ENCODE peak calls at places on chromosome 2, in eight cellular contexts. R is HL-60; M is GM13976; Q is cardiac fibroblast; N is CD4-positive, alpha-beta T cell; A is fibroblast of pulmonary artery; Y is A673; O is epithelial cell of esophagus. T is an unnamed sample.

GRCh38 chr2:182866461-182867369 is at the start of gene FRZB:
- DNase-seq in R (no peak), M (peak; percentile 43), Q (peak; percentile 74), N (no peak), A (peak; percentile 69), Y (peak; percentile 69), O (peak; percentile 34), T (no peak)

GRCh38 chr2:50840346-50841124 is 191.4 kb downstream of the NRXN1 start:
- DNase-seq in R (no peak), M (no peak), Q (no peak), N (no peak), A (no peak), Y (no peak), O (peak; percentile 13), T (no peak)

GRCh38 chr2:26786207-26787023 is 559 bp downstream of the CENPA start:
- DNase-seq in R (no peak), M (peak; percentile 52), Q (no peak), N (no peak), A (no peak), Y (peak; percentile 29), O (no peak), T (peak; percentile 21)

GRCh38 chr2:236286866-236287545 is 22.8 kb upstream of the ASB18 start:
- DNase-seq in R (no peak), M (no peak), Q (no peak), N (no peak), A (no peak), Y (peak; percentile 11), O (peak; percentile 56), T (peak; percentile 41)

GRCh38 chr2:147782521-147782920 is 62.3 kb upstream of the ACVR2A start:
- DNase-seq in R (no peak), M (no peak), Q (peak; percentile 35), N (no peak), A (peak; percentile 29), Y (no peak), O (peak; percentile 62), T (peak; percentile 16)

GRCh38 chr2:16727256-16727655 is 61.6 kb upstream of the CYRIA start:
- DNase-seq in R (no peak), M (no peak), Q (peak; percentile 54), N (no peak), A (peak; percentile 58), Y (peak; percentile 56), O (peak; percentile 15), T (no peak)

GRCh38 chr2:85452237-85452636 is 33.7 kb downstream of the SH2D6 start:
- DNase-seq in R (no peak), M (no peak), Q (no peak), N (no peak), A (no peak), Y (no peak), O (no peak), T (no peak)

GRCh38 chr2:189142893-189143759 is 36.4 kb downstream of the COL5A2 start:
- DNase-seq in R (peak; percentile 10), M (peak; percentile 28), Q (peak; percentile 32), N (peak; percentile 31), A (peak; percentile 38), Y (peak; percentile 82), O (peak; percentile 76), T (peak; percentile 74)

GRCh38 chr2:220556658-220557057 is 929.2 kb downstream of the SLC4A3 start:
- DNase-seq in R (no peak), M (no peak), Q (peak; percentile 30), N (no peak), A (peak; percentile 36), Y (peak; percentile 7), O (peak; percentile 43), T (no peak)

GRCh38 chr2:11155326-11156059 is at the start of gene SLC66A3:
- DNase-seq in R (peak; percentile 76), M (no peak), Q (no peak), N (peak; percentile 78), A (peak; percentile 90), Y (peak; percentile 89), O (peak; percentile 90), T (peak; percentile 84)

GRCh38 chr2:206980413-206980812 is 41.1 kb downstream of the CPO start:
- DNase-seq in R (no peak), M (no peak), Q (no peak), N (no peak), A (no peak), Y (no peak), O (no peak), T (no peak)

GRCh38 chr2:43186321-43186678 is 40.1 kb downstream of the ZFP36L2 start:
- DNase-seq in R (no peak), M (no peak), Q (no peak), N (no peak), A (no peak), Y (no peak), O (no peak), T (no peak)

GRCh38 chr2:149579972-149580882 is 7.3 kb downstream of the MMADHC start:
- DNase-seq in R (no peak), M (no peak), Q (no peak), N (no peak), A (peak; percentile 18), Y (no peak), O (peak; percentile 37), T (no peak)

GRCh38 chr2:65057391-65058052 is 1.3 kb downstream of the CEP68 start:
- DNase-seq in R (no peak), M (peak; percentile 71), Q (peak; percentile 50), N (peak; percentile 60), A (peak; percentile 59), Y (peak; percentile 34), O (peak; percentile 80), T (peak; percentile 66)

GRCh38 chr2:74917702-74918619 is 40.5 kb upstream of the POLE4 start:
- DNase-seq in R (no peak), M (no peak), Q (peak; percentile 66), N (no peak), A (peak; percentile 60), Y (no peak), O (peak; percentile 84), T (peak; percentile 56)

GRCh38 chr2:18428516-18428915 is 131.9 kb downstream of the RDH14 start:
- DNase-seq in R (no peak), M (no peak), Q (no peak), N (no peak), A (no peak), Y (no peak), O (peak; percentile 67), T (no peak)

GRCh38 chr2:155722290-155722689 is 610.2 kb downstream of the NR4A2 start:
- DNase-seq in R (no peak), M (no peak), Q (no peak), N (no peak), A (no peak), Y (no peak), O (peak; percentile 66), T (no peak)

DNA sequence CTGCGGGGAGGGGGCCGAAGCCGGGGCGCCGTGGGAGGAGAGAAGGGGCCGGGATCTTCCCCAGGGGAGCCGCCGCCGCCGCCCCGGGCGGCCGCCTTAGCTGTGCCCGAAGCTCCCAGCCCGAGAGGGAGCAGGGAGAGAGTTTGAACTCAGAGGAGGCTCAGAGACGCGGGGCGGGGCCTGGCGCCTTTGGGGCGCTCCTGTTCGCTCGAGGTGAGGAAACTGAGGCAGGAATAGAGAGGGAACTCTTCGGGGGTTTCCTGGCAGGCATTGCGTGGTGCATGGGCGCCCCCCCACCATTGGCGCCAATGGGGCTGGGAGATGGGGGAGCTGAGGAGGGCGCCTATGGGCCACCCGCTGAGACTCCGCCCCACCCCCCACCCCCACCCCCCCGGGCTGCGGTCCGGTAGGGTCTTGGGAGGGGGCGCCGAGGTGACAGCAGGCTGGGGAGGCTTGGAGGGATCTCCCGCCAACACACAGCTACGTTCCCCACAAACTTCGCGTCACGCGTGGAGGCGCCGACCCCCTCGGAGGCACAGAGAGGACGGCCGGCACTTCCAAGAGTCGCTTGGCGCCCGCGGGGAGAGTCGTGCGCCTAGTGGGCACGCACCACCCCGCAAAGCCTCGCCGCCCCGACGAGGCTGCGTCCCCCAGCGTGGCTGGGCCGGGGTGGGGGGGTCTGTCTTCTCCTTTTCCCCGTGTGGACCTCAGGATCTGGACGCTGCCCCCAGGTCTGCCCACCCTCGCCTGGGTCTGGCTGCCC is 680 bp downstream of the CTDSP1 start:
- DNase-seq in R (no peak), M (no peak), Q (peak; percentile 27), N (no peak), A (no peak), Y (peak; percentile 58), O (peak; percentile 28), T (peak; percentile 36)
- TF ChIP-seq CTCF in R (no peak), M (no peak), Q (no peak), N (no peak), A (no peak), Y (no peak), O (no peak), T (no peak)

GRCh38 chr2:241804326-241805276 is 4.4 kb upstream of the NEU4 start:
- DNase-seq in R (no peak), M (peak; percentile 62), Q (peak; percentile 38), N (no peak), A (peak; percentile 47), Y (no peak), O (no peak), T (peak; percentile 6)
- TF ChIP-seq CTCF in R (no peak), M (peak; percentile 19), Q (no peak), N (no peak), A (no peak), Y (peak; percentile 31), O (no peak), T (no peak)

GRCh38 chr2:173399229-173399628 is 44.6 kb downstream of the CDCA7 start:
- DNase-seq in R (no peak), M (no peak), Q (no peak), N (no peak), A (no peak), Y (no peak), O (no peak), T (no peak)

GRCh38 chr2:173394575-173394974 is 39.9 kb downstream of the CDCA7 start:
- DNase-seq in R (no peak), M (no peak), Q (no peak), N (no peak), A (no peak), Y (no peak), O (no peak), T (no peak)

GRCh38 chr2:173400760-173401159 is 46.1 kb downstream of the CDCA7 start:
- DNase-seq in R (no peak), M (no peak), Q (no peak), N (no peak), A (peak; percentile 11), Y (peak; percentile 45), O (no peak), T (peak; percentile 47)

GRCh38 chr2:173395567-173396351 is 41.1 kb downstream of the CDCA7 start:
- DNase-seq in R (no peak), M (no peak), Q (no peak), N (no peak), A (no peak), Y (no peak), O (no peak), T (no peak)

DNA sequence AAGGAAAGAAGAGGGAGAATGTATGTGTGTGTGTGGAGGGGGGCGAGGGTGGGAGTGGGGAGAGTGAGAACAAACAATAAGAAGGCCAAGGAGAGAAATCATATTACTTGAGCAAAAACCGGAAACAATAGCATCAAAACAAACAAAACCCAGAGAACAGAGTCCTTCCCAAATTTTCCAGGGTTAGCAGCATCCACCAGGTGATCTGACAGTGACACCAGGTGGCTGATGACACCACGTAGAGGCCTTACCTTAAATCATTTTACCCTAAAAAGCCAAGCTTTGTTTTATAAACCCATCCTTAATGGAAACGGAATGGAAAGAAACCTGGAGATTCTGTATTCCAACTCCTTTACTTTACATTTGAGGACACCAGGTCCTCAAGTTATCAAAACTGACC is 42.9 kb downstream of the CDCA7 start:
- DNase-seq in R (no peak), M (no peak), Q (no peak), N (no peak), A (no peak), Y (no peak), O (peak; percentile 37), T (no peak)
- TF ChIP-seq CTCF in R (no peak), M (no peak), Q (no peak), N (no peak), A (no peak), Y (no peak), O (peak; percentile 48), T (peak; percentile 17)

GRCh38 chr2:66445781-66446177 is 10.9 kb downstream of the MEIS1 start:
- DNase-seq in R (no peak), M (no peak), Q (no peak), N (no peak), A (no peak), Y (no peak), O (peak; percentile 43), T (no peak)
- TF ChIP-seq CTCF in R (no peak), M (no peak), Q (no peak), N (no peak), A (no peak), Y (no peak), O (no peak), T (no peak)